ENCODE peak calls at places on chromosomes 3 and 15, in four cellular contexts. One of them, this sample, is unnamed.

GRCh38 chr15:56963719-56964118 is 45.3 kb downstream of the TCF12 start:
- DNase-seq in Daoy: no peak
- DNase-seq in activated effector memory CD4-positive, alpha-beta T cell treated with anti-CD3 and anti-CD28 coated beads, Interleukin-2, amount 50 U/mL, for 16 hours: no peak
- DNase-seq in tibial artery: no peak
- DNase-seq in this sample: no peak

GRCh38 chr3:198096015-198096414 is 136.0 kb downstream of the LMLN start:
- DNase-seq in Daoy: no peak
- DNase-seq in activated effector memory CD4-positive, alpha-beta T cell treated with anti-CD3 and anti-CD28 coated beads, Interleukin-2, amount 50 U/mL, for 16 hours: no peak
- DNase-seq in tibial artery: no peak
- DNase-seq in this sample: no peak

GRCh38 chr3:156321934-156322333 is 201.6 kb downstream of the KCNAB1 start:
- DNase-seq in Daoy: no peak
- DNase-seq in activated effector memory CD4-positive, alpha-beta T cell treated with anti-CD3 and anti-CD28 coated beads, Interleukin-2, amount 50 U/mL, for 16 hours: no peak
- DNase-seq in tibial artery: no peak
- DNase-seq in this sample: no peak

GRCh38 chr3:97901327-97902295 is 70.6 kb downstream of the RIOX2 start:
- DNase-seq in Daoy: no peak
- DNase-seq in activated effector memory CD4-positive, alpha-beta T cell treated with anti-CD3 and anti-CD28 coated beads, Interleukin-2, amount 50 U/mL, for 16 hours: no peak
- DNase-seq in tibial artery: no peak
- DNase-seq in this sample: no peak

GRCh38 chr3:169914321-169914720 is 2.9 kb downstream of the SAMD7 start:
- DNase-seq in Daoy: peak; percentile 46
- DNase-seq in activated effector memory CD4-positive, alpha-beta T cell treated with anti-CD3 and anti-CD28 coated beads, Interleukin-2, amount 50 U/mL, for 16 hours: no peak
- DNase-seq in tibial artery: no peak
- DNase-seq in this sample: peak; percentile 64

GRCh38 chr3:109863701-109864100 is 526.4 kb upstream of the DPPA4 start:
- DNase-seq in Daoy: no peak
- DNase-seq in activated effector memory CD4-positive, alpha-beta T cell treated with anti-CD3 and anti-CD28 coated beads, Interleukin-2, amount 50 U/mL, for 16 hours: no peak
- DNase-seq in tibial artery: no peak
- DNase-seq in this sample: no peak

GRCh38 chr3:177335728-177336127 is 138.4 kb upstream of the TBL1XR1 start:
- DNase-seq in Daoy: no peak
- DNase-seq in activated effector memory CD4-positive, alpha-beta T cell treated with anti-CD3 and anti-CD28 coated beads, Interleukin-2, amount 50 U/mL, for 16 hours: no peak
- DNase-seq in tibial artery: no peak
- DNase-seq in this sample: peak; percentile 77

GRCh38 chr15:60975951-60976350 is 253.2 kb downstream of the RORA start:
- DNase-seq in Daoy: no peak
- DNase-seq in activated effector memory CD4-positive, alpha-beta T cell treated with anti-CD3 and anti-CD28 coated beads, Interleukin-2, amount 50 U/mL, for 16 hours: no peak
- DNase-seq in tibial artery: no peak
- DNase-seq in this sample: no peak

GRCh38 chr15:101003706-101004105 is 84.5 kb downstream of the LRRK1 start:
- DNase-seq in Daoy: no peak
- DNase-seq in activated effector memory CD4-positive, alpha-beta T cell treated with anti-CD3 and anti-CD28 coated beads, Interleukin-2, amount 50 U/mL, for 16 hours: no peak
- DNase-seq in tibial artery: no peak
- DNase-seq in this sample: no peak

GRCh38 chr3:5021571-5022092 is 42.4 kb downstream of the BHLHE40 start:
- DNase-seq in Daoy: peak; percentile 81
- DNase-seq in activated effector memory CD4-positive, alpha-beta T cell treated with anti-CD3 and anti-CD28 coated beads, Interleukin-2, amount 50 U/mL, for 16 hours: no peak
- DNase-seq in tibial artery: no peak
- DNase-seq in this sample: peak; percentile 93